ENCODE peak calls at places on chromosomes 6 and 20, in four cellular contexts. X is neuronal stem cell, D is PC-3, J is endothelial cell of umbilical vein. G is an unnamed sample.

GRCh38 chr20:37526238-37526838 is 1.3 kb downstream of the BLCAP start:
- DNase-seq in J (peak; percentile 97), D (peak; percentile 67), X (no peak), G (peak; percentile 78)

GRCh38 chr6:144055121-144055931 is 40.0 kb downstream of the SF3B5 start:
- DNase-seq in D (no peak), X (no peak), J (no peak), G (no peak)

GRCh38 chr20:6074145-6074561 is 20.3 kb upstream of the LRRN4 start:
- DNase-seq in J (no peak), X (no peak), D (peak; percentile 26), G (peak; percentile 13)

GRCh38 chr6:124536792-124537191 is 425.4 kb upstream of the RNF217 start:
- DNase-seq in D (no peak), J (no peak), X (no peak), G (no peak)

GRCh38 chr20:11302436-11302835 is 615.3 kb upstream of the BTBD3 start:
- DNase-seq in X (no peak), J (no peak), D (peak; percentile 13), G (peak; percentile 53)

GRCh38 chr20:54078296-54078695 is 7.9 kb upstream of the BCAS1 start:
- DNase-seq in X (no peak), J (no peak), D (no peak), G (no peak)

GRCh38 chr20:15930324-15931305 is 642.6 kb downstream of the KIF16B start:
- DNase-seq in D (peak; percentile 84), J (peak; percentile 54), X (peak; percentile 26), G (peak; percentile 89)

GRCh38 chr6:169019727-169020491 is 233.7 kb downstream of the THBS2 start:
- DNase-seq in J (no peak), X (no peak), D (peak; percentile 28), G (no peak)

GRCh38 chr20:37384683-37385174 is 38.8 kb downstream of the SRC start:
- DNase-seq in X (peak; percentile 65), J (peak; percentile 39), D (peak; percentile 62), G (peak; percentile 77)

GRCh38 chr6:2909718-2910117 is 6.6 kb upstream of the SERPINB9 start:
- DNase-seq in J (peak; percentile 14), D (no peak), X (no peak), G (no peak)

GRCh38 chr6:96016781-96017180 is 1.0 kb downstream of the FUT9 start:
- DNase-seq in X (no peak), J (no peak), D (no peak), G (no peak)
- H3K9ac ChIP-seq in X (no peak overlapping the region), J (no peak overlapping the region), D (no peak overlapping the region), G (no peak overlapping the region)

GRCh38 chr6:296151-297122 is 4.2 kb downstream of the DUSP22 start:
- DNase-seq in J (peak; percentile 63), X (no peak), D (no peak), G (no peak)
- H3K4me1 ChIP-seq in J (peaks cover 40% of the 10 kb centered on the region), X (peaks cover 4% of the 10 kb centered on the region), D (peaks cover 9% of the 10 kb centered on the region), G (peaks cover 18% of the 10 kb centered on the region)

GRCh38 chr20:59580208-59580980 is 23.9 kb upstream of the PHACTR3 start:
- DNase-seq in D (no peak), J (no peak), X (no peak), G (peak; percentile 85)
- H3K4me3 ChIP-seq in D (no peak overlapping the region), J (no peak overlapping the region), X (no peak overlapping the region), G (no peak overlapping the region)

DNA sequence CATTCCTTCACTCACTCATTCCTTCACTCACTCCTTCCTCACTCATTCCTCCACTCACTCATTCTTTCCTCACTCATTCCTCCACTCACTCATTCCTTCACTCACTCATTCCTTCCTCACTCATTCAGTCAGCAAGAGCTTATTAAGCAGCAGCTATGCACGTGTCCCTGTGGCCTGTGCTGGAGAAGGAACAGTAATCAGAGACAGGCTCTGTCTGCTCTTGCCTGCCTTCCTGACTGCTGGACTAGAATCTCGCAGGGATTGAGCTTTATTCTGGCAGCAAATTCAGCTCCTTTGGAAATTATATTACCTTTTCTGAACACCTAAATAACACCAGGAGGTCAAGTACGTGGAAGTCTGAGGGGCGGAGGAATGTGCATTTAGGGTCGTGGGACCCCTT is 138.9 kb upstream of the AGPAT4 start:
- DNase-seq in X (no peak), D (no peak), J (no peak), G (no peak)
- H3K9ac ChIP-seq in X (no peak overlapping the region), D (no peak overlapping the region), J (no peak overlapping the region), G (no peak overlapping the region)

DNA sequence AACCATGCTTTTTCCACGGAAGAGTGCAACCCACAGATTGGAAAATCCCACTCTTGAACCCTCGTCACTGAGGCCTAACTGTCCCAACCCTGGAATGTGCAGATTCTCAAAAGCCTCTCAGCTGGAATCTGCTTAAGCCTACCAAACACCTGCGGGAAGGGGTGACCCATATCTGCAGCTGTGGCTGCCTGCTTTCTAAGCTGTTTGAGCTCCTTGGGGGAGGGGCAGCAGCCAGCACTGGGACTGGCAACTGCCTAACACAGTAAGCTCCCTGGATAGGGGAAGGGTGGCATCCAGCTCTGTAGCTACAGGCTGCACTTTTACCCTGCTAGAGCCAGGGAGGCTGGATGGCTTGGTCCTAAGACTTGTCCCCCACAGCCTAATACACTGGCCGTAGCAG is 579.6 kb downstream of the COL12A1 start:
- DNase-seq in D (no peak), X (no peak), J (no peak), G (no peak)
- H3K4me1 ChIP-seq in D (peaks cover 3% of the 10 kb centered on the region), X (peaks cover 3% of the 10 kb centered on the region), J (no peaks in the 10 kb centered on the region), G (peaks cover 5% of the 10 kb centered on the region)

DNA sequence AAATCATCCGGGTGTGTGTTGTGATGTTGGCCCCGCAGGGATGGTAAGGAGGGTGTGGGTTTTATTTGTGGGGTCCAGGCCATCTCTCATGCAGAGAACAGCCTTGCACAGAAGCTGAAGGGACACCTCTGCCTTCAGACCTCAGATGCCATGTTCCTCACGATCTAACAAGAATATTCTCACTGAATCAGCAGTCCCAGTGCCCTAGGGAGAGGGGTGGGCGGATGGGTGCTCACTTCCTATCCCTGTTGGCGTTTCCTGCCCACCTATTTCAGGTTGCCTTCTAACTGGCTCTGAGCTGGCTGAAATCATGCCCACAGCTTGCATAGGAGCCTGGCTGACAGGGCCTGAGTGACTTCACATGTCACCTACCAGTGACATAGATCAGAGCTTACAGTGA is 286.0 kb upstream of the PRND start:
- DNase-seq in X (no peak), J (no peak), D (no peak), G (no peak)
- H3K4me3 ChIP-seq in X (no peak overlapping the region), J (no peak overlapping the region), D (no peak overlapping the region), G (no peak overlapping the region)

GRCh38 chr6:28867078-28867414 is 56.7 kb downstream of the TRIM27 start:
- DNase-seq in X (no peak), J (no peak), D (no peak), G (no peak)

GRCh38 chr6:28862077-28862476 is 61.7 kb downstream of the TRIM27 start:
- DNase-seq in X (no peak), D (no peak), J (no peak), G (no peak)

GRCh38 chr6:28866342-28867077 is 57.3 kb downstream of the TRIM27 start:
- DNase-seq in D (peak; percentile 71), J (peak; percentile 71), X (peak; percentile 54), G (peak; percentile 56)

GRCh38 chr6:28863607-28864320 is 60.0 kb downstream of the TRIM27 start:
- DNase-seq in X (peak; percentile 87), J (peak; percentile 91), D (peak; percentile 91), G (peak; percentile 86)

DNA sequence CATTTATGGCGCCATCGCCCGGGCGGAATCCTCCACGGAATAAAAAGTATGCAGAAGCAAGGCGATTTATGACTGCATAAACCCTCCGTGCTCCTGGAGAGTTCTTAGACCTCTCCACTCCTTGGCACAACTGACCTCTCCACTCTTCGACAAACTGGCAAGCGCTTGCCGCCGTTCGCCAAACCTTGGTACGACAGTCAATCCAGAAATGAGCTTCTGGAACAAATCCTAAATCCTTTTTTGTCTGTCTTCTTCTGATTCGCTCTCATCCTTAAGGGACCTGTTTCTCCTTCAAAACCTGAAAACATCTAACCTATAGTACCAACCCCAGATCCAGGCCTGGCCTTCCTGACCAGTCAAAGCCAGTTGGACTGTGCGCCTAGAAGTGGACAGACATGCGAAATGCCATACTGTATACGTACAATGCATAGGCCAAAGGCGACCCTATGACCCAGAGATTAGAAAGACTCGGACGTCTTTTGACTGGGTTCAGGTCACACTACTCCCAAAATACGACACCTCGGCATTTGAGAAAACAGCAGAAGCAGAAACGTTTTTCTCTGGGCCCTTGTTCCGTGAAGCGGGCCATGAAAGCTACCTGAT is 59.4 kb downstream of the TRIM27 start:
- DNase-seq in J (no peak), X (no peak), D (no peak), G (no peak)
- H3K9ac ChIP-seq in J (peak overlapping the region; percentile 70), X (no peak overlapping the region), D (peak overlapping the region; percentile 57), G (peak overlapping the region; percentile 71)

DNA sequence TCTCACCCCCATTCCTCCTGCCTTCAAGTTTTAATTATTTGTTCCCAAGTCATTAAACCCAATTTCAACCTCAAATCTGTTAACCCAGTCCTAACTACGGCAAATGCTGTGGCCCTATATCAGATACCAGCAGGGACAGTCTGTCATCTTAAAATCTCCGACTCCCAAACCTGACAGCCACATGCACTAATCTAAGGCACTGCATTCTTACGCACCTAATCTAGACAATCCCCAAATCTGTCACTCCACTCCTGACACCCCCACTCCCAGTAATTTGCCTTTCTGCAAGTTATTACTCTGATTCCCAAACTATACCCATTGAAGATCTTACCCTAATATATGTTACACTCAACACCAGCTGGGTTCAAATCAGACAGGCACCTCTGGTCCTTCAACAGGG is 2.5 kb downstream of the MTCH1 start:
- DNase-seq in X (no peak), J (no peak), D (no peak), G (no peak)
- H3K4me1 ChIP-seq in X (peaks cover 20% of the 10 kb centered on the region), J (peaks cover 29% of the 10 kb centered on the region), D (peaks cover 24% of the 10 kb centered on the region), G (peaks cover 54% of the 10 kb centered on the region)